ENCODE peak calls at places on chromosomes 16 and 17, in four cellular contexts. S is AG04450, T is HCT116, J is lower lobe of right lung. H is an unnamed sample. For H3K27me3, the result is how much of the 10 kb centered on the place peaks cover.

GRCh38 chr17:65278050-65278819 is 141.1 kb downstream of the RGS9 start:
- DNase-seq in S (no peak), T (peak), J (peak), H (no peak)

GRCh38 chr17:62653831-62654829 is 26.7 kb downstream of the MRC2 start:
- DNase-seq in S (no peak), T (no peak), J (peak), H (peak)

GRCh38 chr17:38550661-38551060 is 55.1 kb downstream of the SRCIN1 start:
- DNase-seq in S (no peak), T (no peak), J (no peak), H (no peak)

GRCh38 chr17:57110579-57111367 is 25.7 kb downstream of the AKAP1 start:
- DNase-seq in S (no peak), T (no peak), J (no peak), H (no peak)

GRCh38 chr17:45338996-45339535 is 22.2 kb upstream of the MAP3K14 start:
- DNase-seq in S (no peak), T (no peak), J (no peak), H (no peak)

GRCh38 chr16:25941800-25942558 is 250.2 kb downstream of the HS3ST4 start:
- DNase-seq in S (no peak), T (no peak), J (no peak), H (no peak)

GRCh38 chr16:71406316-71406715 is 35.5 kb downstream of the TLE7 start:
- DNase-seq in S (no peak), T (no peak), J (no peak), H (no peak)

GRCh38 chr17:4492762-4493561 is 5.7 kb upstream of the SPNS2 start:
- DNase-seq in S (no peak), T (no peak), J (no peak), H (no peak)

GRCh38 chr16:49674255-49674980 is 181.5 kb downstream of the ZNF423 start:
- DNase-seq in S (no peak), T (no peak), J (no peak), H (no peak)

GRCh38 chr16:50293041-50293783 is 26.9 kb downstream of the ADCY7 start:
- DNase-seq in S (no peak), T (no peak), J (no peak), H (no peak)

GRCh38 chr17:43020789-43021738 is 1.1 kb downstream of the VAT1 start:
- DNase-seq in S (no peak), T (no peak), J (peak), H (no peak)

GRCh38 chr17:81500026-81500425 is 12.6 kb downstream of the ACTG1 start:
- DNase-seq in S (no peak), T (no peak), J (peak), H (no peak)

GRCh38 chr16:35552763-35553162 is 2093.4 kb downstream of the TP53TG3F start:
- DNase-seq in S (no peak), T (no peak), J (no peak), H (no peak)
- TF ChIP-seq CTCF in S (no peak), T (no peak), J (no peak), H (no peak)

DNA sequence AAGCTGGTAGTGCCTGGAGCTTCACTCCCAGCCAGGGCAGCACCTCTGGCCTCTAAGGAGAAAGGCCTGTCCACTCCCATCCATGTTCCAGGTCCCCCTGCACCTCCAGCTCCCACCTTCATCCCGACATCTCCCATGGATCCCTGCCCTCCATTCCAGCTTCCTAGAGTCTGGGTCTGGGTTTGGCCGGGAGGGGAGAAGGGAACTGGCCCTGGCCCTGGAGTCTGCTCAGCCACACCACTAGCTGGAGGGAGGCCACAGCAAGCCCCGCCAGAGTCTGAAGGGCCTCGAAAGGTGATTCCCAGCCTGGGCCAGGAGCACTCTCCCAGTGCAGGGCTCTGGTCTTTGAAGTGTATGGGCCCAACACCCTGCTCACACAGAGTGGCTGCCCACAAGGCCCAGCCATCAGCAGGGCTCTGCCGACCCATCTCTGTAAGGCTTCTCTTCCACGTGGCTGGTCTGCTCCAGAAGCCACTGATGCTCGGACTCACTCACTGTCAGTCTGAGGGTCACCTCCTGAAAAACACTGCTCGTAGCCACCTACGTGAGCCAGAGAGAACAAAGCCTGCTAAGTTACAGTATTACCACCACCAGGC is 4.7 kb downstream of the NAT9 start:
- DNase-seq in S (no peak), T (no peak), J (no peak), H (no peak)
- H3K4me3 ChIP-seq in S (no peak), T (no peak), J (no peak), H (no peak)

DNA sequence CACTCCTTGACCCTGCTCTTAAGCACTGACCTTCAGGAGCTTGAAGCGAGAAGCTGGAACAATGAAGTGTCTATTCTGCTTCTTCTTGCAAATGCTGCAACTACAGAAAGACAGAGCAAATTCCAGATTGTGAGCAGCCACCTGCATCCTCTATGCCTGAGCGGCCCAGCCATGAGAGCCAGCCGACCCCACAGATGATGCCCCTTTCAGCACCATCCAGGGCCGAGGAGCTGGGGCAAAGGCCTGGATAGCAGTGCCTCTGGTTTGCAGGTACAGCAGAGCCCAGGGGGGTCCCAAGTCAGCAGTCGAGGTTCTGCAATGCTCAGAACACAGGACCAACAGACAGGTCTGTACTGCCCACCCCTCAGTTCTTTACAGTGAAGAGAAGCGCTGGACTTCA is 4.7 kb downstream of the CENPV start:
- DNase-seq in S (no peak), T (no peak), J (no peak), H (no peak)
- H3K27me3 ChIP-seq in S (under half), T (under half), J (under half), H (under half)

GRCh38 chr16:14444979-14445810 is 184.9 kb downstream of the PARN start:
- DNase-seq in S (no peak), T (no peak), J (no peak), H (no peak)
- TF ChIP-seq CTCF in S (no peak), T (no peak), J (no peak), H (no peak)

DNA sequence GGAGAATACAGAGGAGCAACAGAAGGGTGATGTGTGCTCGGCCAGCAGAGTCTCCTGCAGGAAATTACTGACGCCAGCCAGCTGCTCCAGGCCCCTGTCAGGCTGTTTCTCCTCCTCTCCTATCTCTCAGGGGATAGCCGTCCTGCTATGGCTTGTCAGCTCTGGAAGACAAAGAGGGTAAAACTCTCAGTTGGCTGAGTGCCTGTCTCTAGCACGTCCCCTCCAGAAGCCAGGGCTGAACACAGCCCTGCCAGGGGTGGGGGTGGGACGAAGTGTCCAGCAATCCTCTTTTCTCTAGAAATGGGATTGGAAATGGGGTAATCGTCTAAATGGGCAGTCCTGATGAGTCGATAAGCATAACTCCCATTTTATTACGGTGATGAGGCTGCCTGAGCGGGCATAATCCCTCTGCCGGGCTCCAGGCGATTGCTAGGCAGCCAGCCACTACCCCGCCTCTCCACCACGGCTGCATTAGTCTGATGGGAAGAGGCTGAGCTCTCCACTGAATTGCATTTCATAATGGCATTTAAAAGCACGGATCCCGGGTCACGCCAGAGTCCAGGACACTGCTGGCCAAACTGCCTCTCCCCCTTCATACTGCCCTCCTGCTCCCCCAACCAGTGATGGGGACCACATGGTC is 89.0 kb upstream of the GNAO1 start:
- DNase-seq in S (no peak), T (no peak), J (no peak), H (no peak)
- H3K4me3 ChIP-seq in S (no peak), T (no peak), J (peak), H (no peak)

GRCh38 chr16:6018848-6019489 is 921.4 kb upstream of the EEF2KMT start:
- DNase-seq in S (no peak), T (no peak), J (no peak), H (no peak)

GRCh38 chr16:6019490-6019991 is 921.9 kb upstream of the EEF2KMT start:
- DNase-seq in S (no peak), T (no peak), J (no peak), H (no peak)

GRCh38 chr16:6020162-6020980 is 922.8 kb upstream of the EEF2KMT start:
- DNase-seq in S (no peak), T (no peak), J (no peak), H (no peak)

GRCh38 chr16:6012716-6013115 is 915.1 kb upstream of the EEF2KMT start:
- DNase-seq in S (no peak), T (no peak), J (no peak), H (no peak)

DNA sequence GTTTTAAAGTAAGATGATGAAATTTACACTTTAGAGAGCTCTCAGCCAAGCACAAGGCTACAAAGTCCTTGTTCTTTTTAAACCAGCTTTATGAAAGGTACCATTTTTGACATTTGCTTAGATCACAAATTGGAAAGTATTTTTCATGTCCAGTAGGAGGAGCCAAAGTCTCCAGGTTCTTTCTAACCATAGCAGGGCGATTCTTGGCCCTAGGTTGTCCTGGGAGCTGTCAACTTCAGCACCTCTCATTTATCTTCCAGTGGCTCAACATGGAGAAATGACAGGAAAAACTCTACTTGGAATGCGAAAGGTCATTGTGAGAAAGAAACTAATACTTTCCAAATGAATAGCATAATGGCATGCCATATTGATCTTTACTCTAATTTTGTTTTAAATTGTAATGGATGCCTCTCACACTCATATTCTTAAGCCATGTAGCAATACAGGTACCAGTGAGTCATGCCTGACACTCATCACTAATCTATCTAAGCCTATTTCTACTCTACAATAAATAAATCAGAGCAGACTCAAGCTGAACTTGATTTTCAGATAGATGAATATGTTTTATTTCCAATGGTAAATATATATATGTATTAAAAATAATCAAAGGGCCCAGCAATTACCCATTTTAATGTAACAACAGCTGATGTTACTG is 919.1 kb upstream of the EEF2KMT start:
- DNase-seq in S (no peak), T (no peak), J (no peak), H (no peak)
- H3K27me3 ChIP-seq in S (under half), T (under half), J (under half), H (under half)

DNA sequence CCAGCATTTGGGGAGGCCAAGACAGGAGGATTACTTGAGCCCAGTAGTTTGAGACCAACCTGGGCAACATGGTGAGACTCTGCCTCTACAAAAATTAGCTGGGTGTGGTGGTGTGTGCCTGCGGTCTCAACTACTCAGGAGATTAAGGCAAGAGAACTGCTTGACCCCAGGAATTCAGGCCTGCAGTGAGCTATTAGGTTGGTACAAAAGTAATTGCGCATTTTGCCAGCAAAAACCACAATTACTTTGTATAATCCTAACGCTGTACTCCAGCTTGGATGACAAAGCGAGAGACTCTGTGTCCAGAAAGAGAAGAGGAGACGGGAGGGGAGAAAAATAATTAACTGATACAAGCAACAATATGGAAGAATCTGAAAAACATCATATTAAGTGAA is 32.7 kb downstream of the YWHAE start:
- DNase-seq in S (no peak), T (no peak), J (no peak), H (no peak)
- TF ChIP-seq CTCF in S (no peak), T (no peak), J (no peak), H (no peak)

DNA sequence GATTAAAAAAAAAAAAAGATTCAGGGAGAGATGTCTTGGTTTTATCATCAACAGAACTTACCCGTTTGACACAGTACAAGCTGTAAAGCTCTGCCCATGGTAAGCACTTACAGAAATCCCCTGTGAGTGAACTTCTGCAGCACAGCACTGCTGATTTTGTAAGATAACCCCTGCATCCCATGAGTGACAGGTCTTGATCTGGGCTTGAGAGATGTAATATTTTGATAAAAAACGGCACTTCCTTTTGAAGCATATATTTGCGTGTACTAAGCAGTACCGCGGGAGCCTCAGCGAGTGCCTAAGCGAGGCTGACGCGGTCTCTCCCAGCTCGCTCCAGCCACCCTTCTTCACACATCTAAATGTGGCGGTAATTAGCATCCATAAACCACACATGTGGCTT is 50.5 kb downstream of the IKZF3 start:
- DNase-seq in S (no peak), T (no peak), J (no peak), H (no peak)
- H3K4me3 ChIP-seq in S (no peak), T (no peak), J (no peak), H (no peak)